ENCODE peak calls at places on chromosomes 7 and 10, in four cellular contexts. One of them, this sample, is unnamed.

GRCh38 chr10:18079665-18080295 is 60.4 kb upstream of the CACNB2 start:
- DNase-seq in endothelial cell of umbilical vein: no peak
- DNase-seq in nucleus accumbens: no peak
- DNase-seq in lower lobe of right lung: no peak
- DNase-seq in this sample: no peak

GRCh38 chr10:55091691-55092328 is 290.8 kb upstream of the PCDH15 start:
- DNase-seq in endothelial cell of umbilical vein: peak
- DNase-seq in nucleus accumbens: no peak
- DNase-seq in lower lobe of right lung: no peak
- DNase-seq in this sample: no peak

GRCh38 chr7:73937014-73937413 is 76.1 kb downstream of the TMEM270 start:
- DNase-seq in endothelial cell of umbilical vein: peak
- DNase-seq in nucleus accumbens: no peak
- DNase-seq in lower lobe of right lung: no peak
- DNase-seq in this sample: no peak

GRCh38 chr10:26386800-26387199 is 51.3 kb upstream of the APBB1IP start:
- DNase-seq in endothelial cell of umbilical vein: no peak
- DNase-seq in nucleus accumbens: no peak
- DNase-seq in lower lobe of right lung: no peak
- DNase-seq in this sample: no peak

GRCh38 chr7:27202018-27202740 is 2.3 kb upstream of the HOXA13 start:
- DNase-seq in endothelial cell of umbilical vein: no peak
- DNase-seq in nucleus accumbens: no peak
- DNase-seq in lower lobe of right lung: no peak
- DNase-seq in this sample: no peak

GRCh38 chr10:109701583-109702215 is 221.6 kb downstream of the XPNPEP1 start:
- DNase-seq in endothelial cell of umbilical vein: no peak
- DNase-seq in nucleus accumbens: no peak
- DNase-seq in lower lobe of right lung: no peak
- DNase-seq in this sample: no peak

GRCh38 chr7:157529768-157530560 is 193.2 kb downstream of the DNAJB6 start:
- DNase-seq in endothelial cell of umbilical vein: no peak
- DNase-seq in nucleus accumbens: no peak
- DNase-seq in lower lobe of right lung: peak
- DNase-seq in this sample: no peak

GRCh38 chr10:101087965-101088364 is 26.2 kb downstream of the KAZALD1 start:
- DNase-seq in endothelial cell of umbilical vein: no peak
- DNase-seq in nucleus accumbens: no peak
- DNase-seq in lower lobe of right lung: no peak
- DNase-seq in this sample: no peak

GRCh38 chr7:68562323-68562899 is 1035.9 kb upstream of the AUTS2 start:
- DNase-seq in endothelial cell of umbilical vein: no peak
- DNase-seq in nucleus accumbens: no peak
- DNase-seq in lower lobe of right lung: no peak
- DNase-seq in this sample: no peak

GRCh38 chr7:55423277-55423711 is 58.2 kb downstream of the LANCL2 start:
- DNase-seq in endothelial cell of umbilical vein: peak
- DNase-seq in nucleus accumbens: no peak
- DNase-seq in lower lobe of right lung: no peak
- DNase-seq in this sample: no peak

GRCh38 chr7:40437498-40437897 is 302.7 kb downstream of the SUGCT start:
- DNase-seq in endothelial cell of umbilical vein: peak
- DNase-seq in nucleus accumbens: no peak
- DNase-seq in lower lobe of right lung: no peak
- DNase-seq in this sample: no peak

GRCh38 chr10:103605359-103606156 is 112.1 kb downstream of the NEURL1 start:
- DNase-seq in endothelial cell of umbilical vein: peak
- DNase-seq in nucleus accumbens: peak
- DNase-seq in lower lobe of right lung: peak
- DNase-seq in this sample: peak

GRCh38 chr7:25842201-25842726 is 309.7 kb upstream of the NFE2L3 start:
- DNase-seq in endothelial cell of umbilical vein: no peak
- DNase-seq in nucleus accumbens: no peak
- DNase-seq in lower lobe of right lung: no peak
- DNase-seq in this sample: no peak

GRCh38 chr7:117085275-117085674 is 132.0 kb downstream of the ST7 start:
- DNase-seq in endothelial cell of umbilical vein: no peak
- DNase-seq in nucleus accumbens: no peak
- DNase-seq in lower lobe of right lung: no peak
- DNase-seq in this sample: no peak